ENCODE peak calls at places on chromosomes 4 and X, in nine cellular contexts. I, X, E, M, Q, S, H, N and K are unnamed samples.

GRCh38 chr4:169270156-169270809 is 473 bp downstream of the SH3RF1 start:
- DNase-seq in I (peak), X (peak), E (peak), M (no peak), Q (peak), S (peak), H (peak), N (peak), K (peak)

GRCh38 chr4:168883513-168883912 is 126.5 kb downstream of the CBR4 start:
- DNase-seq in I (no peak), X (no peak), E (no peak), M (no peak), Q (no peak), S (peak), H (no peak), N (no peak), K (no peak)

GRCh38 chr4:156255205-156255604 is 301.5 kb upstream of the CTSO start:
- DNase-seq in I (no peak), X (no peak), E (no peak), M (no peak), Q (no peak), S (no peak), H (peak), N (no peak), K (no peak)

GRCh38 chr4:42641696-42642095 is 15.2 kb downstream of the ATP8A1 start:
- DNase-seq in I (no peak), X (no peak), E (no peak), M (no peak), Q (no peak), S (no peak), H (no peak), N (no peak), K (no peak)

GRCh38 chr4:89949782-89950387 is 55.2 kb downstream of the MMRN1 start:
- DNase-seq in I (no peak), X (no peak), E (no peak), M (no peak), Q (no peak), S (no peak), H (no peak), N (no peak), K (no peak)

GRCh38 chrX:68676340-68676739 is 28.9 kb downstream of the STARD8 start:
- DNase-seq in I (no peak), X (no peak), E (no peak), M (no peak), Q (no peak), S (no peak), H (no peak), N (no peak), K (no peak)

GRCh38 chr4:152956650-152957436 is 20.7 kb downstream of the FHDC1 start:
- DNase-seq in I (no peak), X (no peak), E (no peak), M (peak), Q (no peak), S (peak), H (no peak), N (no peak), K (no peak)

GRCh38 chrX:10240918-10241317 is 84.1 kb downstream of the CLCN4 start:
- DNase-seq in I (no peak), X (no peak), E (no peak), M (peak), Q (no peak), S (peak), H (no peak), N (no peak), K (no peak)

GRCh38 chr4:52244773-52245360 is 193.8 kb downstream of the SPATA18 start:
- DNase-seq in I (no peak), X (no peak), E (no peak), M (no peak), Q (no peak), S (no peak), H (peak), N (no peak), K (no peak)

GRCh38 chrX:69556094-69557011 is 52.2 kb downstream of the NALF2 start:
- DNase-seq in I (peak), X (no peak), E (no peak), M (no peak), Q (no peak), S (peak), H (no peak), N (no peak), K (no peak)

GRCh38 chr4:153114771-153115321 is 89.4 kb upstream of the TRIM2 start:
- DNase-seq in I (no peak), X (peak), E (no peak), M (peak), Q (no peak), S (peak), H (no peak), N (no peak), K (no peak)

GRCh38 chr4:2833671-2834000 is 10.0 kb upstream of the ADD1 start:
- DNase-seq in I (no peak), X (no peak), E (no peak), M (no peak), Q (no peak), S (no peak), H (no peak), N (no peak), K (no peak)

GRCh38 chr4:23023121-23023520 is 330.4 kb downstream of the GBA3 start:
- DNase-seq in I (no peak), X (no peak), E (no peak), M (no peak), Q (no peak), S (no peak), H (no peak), N (no peak), K (no peak)